ENCODE peak calls at places on chromosomes 3 and 15, in ten cellular contexts. W is tibial artery, I is body of pancreas, L is IMR-90, K is suprapubic skin, H is heart left ventricle, G is cardiac muscle cell, O is hepatocyte, D is kidney, Q is A549. N is an unnamed sample.

GRCh38 chr3:46867550-46867898 is 4.3 kb upstream of the MYL3 start:
- DNase-seq in K (peak; percentile 88), G (peak; percentile 88), Q (no peak), H (peak; percentile 92), O (no peak), L (no peak), D (peak; percentile 96), I (peak; percentile 84), W (peak; percentile 95), N (peak; percentile 89)

GRCh38 chr15:86362556-86362955 is 282.9 kb downstream of the AGBL1 start:
- DNase-seq in L (no peak), D (no peak), O (peak; percentile 57), Q (peak; percentile 2), G (no peak), I (no peak), K (no peak), W (no peak), H (no peak), N (no peak)

GRCh38 chr15:43376017-43376705 is 5.3 kb downstream of the TUBGCP4 start:
- DNase-seq in I (peak; percentile 25), W (no peak), O (peak; percentile 52), G (peak; percentile 37), D (no peak), Q (peak; percentile 37), L (peak; percentile 39), K (no peak), H (no peak), N (peak; percentile 33)

GRCh38 chr3:45055411-45056143 is 29.5 kb downstream of the CLEC3B start:
- DNase-seq in W (no peak), L (peak; percentile 96), H (no peak), I (no peak), D (no peak), G (peak; percentile 64), Q (peak; percentile 49), K (no peak), O (no peak), N (no peak)

GRCh38 chr15:77768107-77768506 is 135.4 kb upstream of the LINGO1 start:
- DNase-seq in I (no peak), W (no peak), H (no peak), L (no peak), G (no peak), D (no peak), O (no peak), K (no peak), Q (no peak), N (no peak)

GRCh38 chr3:107242579-107242978 is 134.7 kb upstream of the CCDC54 start:
- DNase-seq in W (no peak), L (no peak), K (no peak), D (no peak), O (no peak), H (no peak), G (no peak), I (no peak), Q (no peak), N (no peak)

GRCh38 chr3:50503504-50503903 is at the start of gene CACNA2D2:
- DNase-seq in L (no peak), W (peak; percentile 79), K (no peak), I (peak; percentile 67), Q (peak; percentile 25), G (peak; percentile 14), D (peak; percentile 81), O (peak; percentile 80), H (peak; percentile 60), N (peak; percentile 80)

GRCh38 chr3:46944191-46944590 is 32.4 kb downstream of the CCDC12 start:
- DNase-seq in H (no peak), D (peak; percentile 51), I (no peak), K (no peak), L (no peak), O (no peak), G (no peak), Q (peak; percentile 35), W (no peak), N (no peak)

GRCh38 chr15:67100124-67100791 is 34.9 kb downstream of the SMAD3 start:
- DNase-seq in W (no peak), D (no peak), K (no peak), I (no peak), O (no peak), G (no peak), L (no peak), Q (no peak), H (no peak), N (no peak)

GRCh38 chr3:95037927-95038326 is 975.1 kb downstream of the NSUN3 start:
- DNase-seq in W (no peak), O (no peak), G (no peak), Q (no peak), D (no peak), L (no peak), H (no peak), I (no peak), K (no peak), N (no peak)

GRCh38 chr15:28935316-28935715 is 49.5 kb downstream of the APBA2 start:
- DNase-seq in K (peak; percentile 44), H (no peak), D (peak; percentile 49), Q (no peak), W (peak; percentile 41), L (no peak), G (no peak), O (no peak), I (no peak), N (no peak)

GRCh38 chr15:54094661-54095060 is 116.4 kb downstream of the UNC13C start:
- DNase-seq in Q (no peak), K (no peak), H (no peak), D (no peak), W (no peak), I (no peak), O (no peak), G (no peak), L (no peak), N (no peak)

GRCh38 chr3:78115983-78116382 is 1076.1 kb downstream of the ROBO2 start:
- DNase-seq in W (no peak), H (no peak), I (no peak), Q (no peak), D (no peak), G (no peak), L (no peak), O (no peak), K (no peak), N (no peak)

GRCh38 chr3:51813539-51813938 is 34.5 kb upstream of the IQCF6 start:
- DNase-seq in K (no peak), L (no peak), H (peak; percentile 65), G (no peak), I (peak; percentile 29), D (peak; percentile 82), O (no peak), Q (no peak), W (no peak), N (no peak)

GRCh38 chr3:55963611-55964010 is 476.5 kb upstream of the WNT5A start:
- DNase-seq in K (no peak), I (no peak), Q (no peak), W (no peak), O (no peak), L (no peak), H (no peak), D (no peak), G (no peak), N (no peak)

GRCh38 chr15:35874260-35874905 is 328.4 kb upstream of the DPH6 start:
- DNase-seq in L (peak; percentile 93), D (no peak), I (no peak), G (peak; percentile 61), W (no peak), Q (peak; percentile 75), H (no peak), K (no peak), O (peak; percentile 23), N (no peak)

GRCh38 chr15:74010929-74011540 is 16.5 kb downstream of the PML start:
- DNase-seq in W (no peak), G (peak; percentile 81), L (no peak), K (no peak), Q (no peak), O (peak; percentile 43), I (no peak), H (no peak), D (no peak), N (no peak)

GRCh38 chr3:126572343-126572742 is 13.6 kb upstream of the C3orf22 start:
- DNase-seq in O (no peak), H (no peak), D (no peak), G (no peak), L (no peak), I (no peak), W (no peak), Q (no peak), K (no peak), N (no peak)

GRCh38 chr3:126568776-126569342 is 10.1 kb upstream of the C3orf22 start:
- DNase-seq in O (no peak), G (no peak), H (no peak), I (no peak), Q (no peak), K (peak; percentile 36), L (no peak), D (no peak), W (no peak), N (no peak)

GRCh38 chr3:126571078-126571477 is 12.3 kb upstream of the C3orf22 start:
- DNase-seq in I (no peak), Q (no peak), L (no peak), H (no peak), K (no peak), G (no peak), O (no peak), W (no peak), D (no peak), N (no peak)

GRCh38 chr3:126569390-126569975 is 10.8 kb upstream of the C3orf22 start:
- DNase-seq in D (no peak), W (no peak), L (no peak), O (no peak), Q (no peak), I (no peak), G (no peak), K (no peak), H (no peak), N (no peak)

GRCh38 chr3:126570103-126570541 is 11.4 kb upstream of the C3orf22 start:
- DNase-seq in K (no peak), D (no peak), I (no peak), O (no peak), G (no peak), W (no peak), Q (no peak), L (no peak), H (no peak), N (no peak)
- H3K4me1 ChIP-seq in K (peaks cover 7% of the 10 kb centered on the region), D (no peaks in the 10 kb centered on the region), I (no peaks in the 10 kb centered on the region), O (no peaks in the 10 kb centered on the region), G (no peaks in the 10 kb centered on the region), W (no peaks in the 10 kb centered on the region), Q (peaks cover 9% of the 10 kb centered on the region), L (no peaks in the 10 kb centered on the region), H (no peaks in the 10 kb centered on the region), N (no peaks in the 10 kb centered on the region)

GRCh38 chr3:175410251-175410650 is 551.1 kb downstream of the NAALADL2 start:
- DNase-seq in Q (no peak), W (no peak), I (no peak), H (no peak), L (peak; percentile 89), G (no peak), O (no peak), K (no peak), D (no peak), N (no peak)
- H3K27ac ChIP-seq in Q (no peak overlapping the region), W (no peak overlapping the region), I (no peak overlapping the region), H (no peak overlapping the region), L (peak overlapping the region; percentile 68), G (no peak overlapping the region), O (no peak overlapping the region), K (no peak overlapping the region), D (no peak overlapping the region), N (no peak overlapping the region)

GRCh38 chr3:13706451-13706850 is 157.5 kb downstream of the FBLN2 start:
- DNase-seq in W (peak; percentile 15), O (no peak), L (no peak), G (no peak), I (peak; percentile 3), H (peak; percentile 0), Q (no peak), K (peak; percentile 34), D (peak; percentile 24), N (peak; percentile 4)
- H3K9me3 ChIP-seq in W (no peaks in the 10 kb centered on the region), O (no peaks in the 10 kb centered on the region), L (peaks cover 13% of the 10 kb centered on the region), G (no peaks in the 10 kb centered on the region), I (no peaks in the 10 kb centered on the region), H (no peaks in the 10 kb centered on the region), Q (no peaks in the 10 kb centered on the region), K (no peaks in the 10 kb centered on the region), D (peaks cover 8% of the 10 kb centered on the region), N (no peaks in the 10 kb centered on the region)

GRCh38 chr3:197491923-197492664 is 63.7 kb downstream of the BDH1 start:
- DNase-seq in L (no peak), Q (no peak), I (no peak), O (peak; percentile 60), D (no peak), W (no peak), G (no peak), K (no peak), H (no peak), N (no peak)
- H3K4me1 ChIP-seq in L (peaks cover 13% of the 10 kb centered on the region), Q (peaks cover 49% of the 10 kb centered on the region), I (peaks cover 10% of the 10 kb centered on the region), O (peaks cover 34% of the 10 kb centered on the region), D (no peaks in the 10 kb centered on the region), W (peaks cover 16% of the 10 kb centered on the region), G (no peaks in the 10 kb centered on the region), K (peaks cover 39% of the 10 kb centered on the region), H (peaks cover 34% of the 10 kb centered on the region), N (peaks cover 5% of the 10 kb centered on the region)

N was measured in testis.